ENCODE peak calls at places on chromosome 13, in nine cellular contexts. C, F, I, R, V, M, W, U and H are unnamed samples.

GRCh38 chr13:101640797-101641400 is 188.4 kb downstream of the ITGBL1 start:
- DNase-seq in C (no peak), F (peak; percentile 46), I (no peak), R (no peak), V (no peak), M (peak; percentile 81), W (peak; percentile 26), U (no peak), H (no peak)

GRCh38 chr13:107203146-107203847 is 635.4 kb upstream of the ARGLU1 start:
- DNase-seq in C (no peak), F (peak; percentile 28), I (no peak), R (peak; percentile 6), V (no peak), M (peak; percentile 10), W (no peak), U (no peak), H (no peak)

GRCh38 chr13:76884571-76885202 is 1.5 kb downstream of the KCTD12 start:
- DNase-seq in C (no peak), F (peak; percentile 43), I (no peak), R (no peak), V (no peak), M (peak; percentile 49), W (no peak), U (no peak), H (no peak)

GRCh38 chr13:86020350-86021002 is 221.3 kb upstream of the SLITRK6 start:
- DNase-seq in C (peak; percentile 78), F (peak; percentile 79), I (no peak), R (no peak), V (no peak), M (peak; percentile 68), W (no peak), U (no peak), H (no peak)

GRCh38 chr13:27481766-27482165 is 31.4 kb upstream of the MTIF3 start:
- DNase-seq in C (peak; percentile 25), F (peak; percentile 35), I (no peak), R (peak; percentile 64), V (peak; percentile 17), M (peak; percentile 63), W (peak; percentile 32), U (peak; percentile 52), H (no peak)

GRCh38 chr13:113802090-113802531 is 43.1 kb downstream of the TMEM255B start:
- DNase-seq in C (no peak), F (peak; percentile 83), I (peak; percentile 65), R (no peak), V (no peak), M (peak; percentile 29), W (peak; percentile 80), U (no peak), H (peak; percentile 54)

GRCh38 chr13:52459668-52460067 is 4.4 kb downstream of the CKAP2 start:
- DNase-seq in C (no peak), F (peak; percentile 15), I (no peak), R (no peak), V (no peak), M (peak; percentile 84), W (peak; percentile 32), U (no peak), H (peak; percentile 74)

GRCh38 chr13:21675095-21676007 is 4.5 kb downstream of the FGF9 start:
- DNase-seq in C (no peak), F (no peak), I (no peak), R (peak; percentile 47), V (peak; percentile 47), M (peak; percentile 31), W (no peak), U (peak; percentile 46), H (no peak)

GRCh38 chr13:97978661-97979450 is 25.4 kb downstream of the IPO5 start:
- DNase-seq in C (no peak), F (peak; percentile 15), I (no peak), R (no peak), V (no peak), M (no peak), W (peak; percentile 24), U (no peak), H (no peak)

GRCh38 chr13:91726666-91727065 is 328.2 kb downstream of the GPC5 start:
- DNase-seq in C (no peak), F (no peak), I (no peak), R (no peak), V (no peak), M (no peak), W (no peak), U (no peak), H (no peak)

GRCh38 chr13:77333521-77334083 is 6.7 kb upstream of the MYCBP2 start:
- DNase-seq in C (no peak), F (no peak), I (no peak), R (no peak), V (no peak), M (no peak), W (no peak), U (no peak), H (no peak)

GRCh38 chr13:78341032-78341431 is 262.3 kb downstream of the POU4F1 start:
- DNase-seq in C (no peak), F (no peak), I (no peak), R (no peak), V (no peak), M (no peak), W (no peak), U (no peak), H (no peak)

GRCh38 chr13:80444240-80445015 is 103.5 kb upstream of the SPRY2 start:
- DNase-seq in C (no peak), F (no peak), I (no peak), R (no peak), V (no peak), M (no peak), W (no peak), U (no peak), H (no peak)

GRCh38 chr13:70042193-70042592 is 65.4 kb upstream of the ATXN8OS start:
- DNase-seq in C (no peak), F (no peak), I (no peak), R (no peak), V (no peak), M (no peak), W (no peak), U (no peak), H (no peak)

GRCh38 chr13:37656247-37656940 is 57.8 kb upstream of the POSTN start:
- DNase-seq in C (no peak), F (peak; percentile 83), I (peak; percentile 41), R (no peak), V (no peak), M (peak; percentile 97), W (peak; percentile 62), U (no peak), H (peak; percentile 98)

GRCh38 chr13:96958286-96958891 is 35.9 kb downstream of the OXGR1 start:
- DNase-seq in C (peak; percentile 49), F (peak; percentile 51), I (no peak), R (no peak), V (no peak), M (peak; percentile 55), W (peak; percentile 7), U (no peak), H (peak; percentile 6)

GRCh38 chr13:76210262-76210661 is 574.1 kb downstream of the LMO7 start:
- DNase-seq in C (peak; percentile 40), F (peak; percentile 2), I (no peak), R (no peak), V (no peak), M (peak; percentile 62), W (no peak), U (no peak), H (peak; percentile 49)

GRCh38 chr13:46173656-46174055 is 8.3 kb downstream of the LCP1 start:
- DNase-seq in C (no peak), F (no peak), I (no peak), R (no peak), V (no peak), M (no peak), W (no peak), U (no peak), H (no peak)

GRCh38 chr13:112940236-112940635 is 28.8 kb upstream of the MCF2L start:
- DNase-seq in C (no peak), F (no peak), I (no peak), R (no peak), V (no peak), M (no peak), W (no peak), U (no peak), H (no peak)

GRCh38 chr13:44974056-44974798 is 15.0 kb downstream of the NUFIP1 start:
- DNase-seq in C (no peak), F (peak; percentile 86), I (no peak), R (no peak), V (no peak), M (peak; percentile 10), W (no peak), U (no peak), H (peak; percentile 49)

GRCh38 chr13:21677075-21677628 is 6.3 kb downstream of the FGF9 start:
- DNase-seq in C (no peak), F (no peak), I (no peak), R (no peak), V (no peak), M (no peak), W (no peak), U (no peak), H (no peak)

GRCh38 chr13:95156208-95156607 is 145.0 kb downstream of the ABCC4 start:
- DNase-seq in C (peak; percentile 35), F (peak; percentile 68), I (no peak), R (no peak), V (no peak), M (peak; percentile 52), W (no peak), U (no peak), H (no peak)

GRCh38 chr13:50078512-50079277 is 63.5 kb downstream of the KCNRG start:
- DNase-seq in C (no peak), F (no peak), I (no peak), R (no peak), V (no peak), M (no peak), W (no peak), U (no peak), H (no peak)

GRCh38 chr13:112877976-112878955 is 90.7 kb upstream of the MCF2L start:
- DNase-seq in C (no peak), F (no peak), I (no peak), R (no peak), V (no peak), M (no peak), W (no peak), U (no peak), H (no peak)

GRCh38 chr13:89554801-89555200 is 1792.7 kb upstream of the MIR17HG start:
- DNase-seq in C (peak; percentile 79), F (no peak), I (no peak), R (no peak), V (no peak), M (peak; percentile 23), W (no peak), U (no peak), H (no peak)

GRCh38 chr13:25345555-25345954 is 26.2 kb upstream of the ATP8A2 start:
- DNase-seq in C (no peak), F (no peak), I (no peak), R (no peak), V (no peak), M (peak; percentile 15), W (no peak), U (no peak), H (no peak)

GRCh38 chr13:111152836-111153235 is 37.7 kb downstream of the ARHGEF7 start:
- DNase-seq in C (no peak), F (peak; percentile 11), I (no peak), R (no peak), V (no peak), M (peak; percentile 30), W (no peak), U (no peak), H (no peak)

GRCh38 chr13:75725784-75726183 is 89.7 kb downstream of the LMO7 start:
- DNase-seq in C (no peak), F (peak; percentile 26), I (no peak), R (no peak), V (no peak), M (no peak), W (no peak), U (no peak), H (no peak)

GRCh38 chr13:27793377-27794074 is 1.2 kb downstream of the GSX1 start:
- DNase-seq in C (no peak), F (no peak), I (no peak), R (no peak), V (no peak), M (no peak), W (no peak), U (peak; percentile 27), H (no peak)

GRCh38 chr13:78228940-78229339 is 310.3 kb upstream of the EDNRB start:
- DNase-seq in C (no peak), F (peak; percentile 9), I (no peak), R (no peak), V (no peak), M (no peak), W (no peak), U (no peak), H (no peak)

GRCh38 chr13:42574011-42574410 is at the start of gene TNFSF11:
- DNase-seq in C (no peak), F (peak; percentile 10), I (no peak), R (peak; percentile 51), V (peak; percentile 25), M (peak; percentile 14), W (no peak), U (peak; percentile 43), H (no peak)